ENCODE peak calls at places on chromosomes 6 and 20, in six cellular contexts. Y is stomach, D is HFF-Myc, U is left lung, Z is heart right ventricle, E is fibroblast of pulmonary artery. W is an unnamed sample.

GRCh38 chr6:134724653-134725340 is 225.1 kb downstream of the ALDH8A1 start:
- DNase-seq in Y (no peak), D (peak; percentile 54), U (no peak), Z (peak; percentile 22), E (peak; percentile 24), W (no peak)

GRCh38 chr20:59936409-59936808 is 3.0 kb upstream of the SYCP2 start:
- DNase-seq in Y (no peak), D (no peak), U (no peak), Z (no peak), E (no peak), W (no peak)

GRCh38 chr20:10647471-10647870 is 26.3 kb downstream of the JAG1 start:
- DNase-seq in Y (no peak), D (no peak), U (no peak), Z (no peak), E (no peak), W (no peak)

GRCh38 chr6:115891111-115891669 is 169.5 kb downstream of the FRK start:
- DNase-seq in Y (no peak), D (peak; percentile 12), U (no peak), Z (no peak), E (peak; percentile 4), W (peak; percentile 65)

GRCh38 chr6:81614292-81614691 is 138.2 kb downstream of the TENT5A start:
- DNase-seq in Y (peak; percentile 27), D (no peak), U (no peak), Z (no peak), E (peak; percentile 65), W (peak; percentile 42)

GRCh38 chr20:41081276-41081814 is 52.7 kb downstream of the TOP1 start:
- DNase-seq in Y (no peak), D (no peak), U (no peak), Z (no peak), E (no peak), W (peak; percentile 51)

GRCh38 chr6:16527691-16528090 is 233.6 kb downstream of the ATXN1 start:
- DNase-seq in Y (no peak), D (no peak), U (no peak), Z (no peak), E (no peak), W (no peak)

GRCh38 chr6:28589952-28590340 is 64.3 kb downstream of the GPX5 start:
- DNase-seq in Y (no peak), D (no peak), U (no peak), Z (no peak), E (no peak), W (no peak)

GRCh38 chr20:54122189-54122588 is 51.6 kb downstream of the CYP24A1 start:
- DNase-seq in Y (no peak), D (no peak), U (no peak), Z (no peak), E (peak; percentile 50), W (peak; percentile 47)

GRCh38 chr6:165847407-165848098 is 184.5 kb upstream of the PDE10A start:
- DNase-seq in Y (peak; percentile 60), D (no peak), U (no peak), Z (no peak), E (peak; percentile 90), W (peak; percentile 56)

GRCh38 chr6:33717857-33718552 is 6.5 kb upstream of the UQCC2 start:
- DNase-seq in Y (peak; percentile 66), D (no peak), U (no peak), Z (no peak), E (no peak), W (no peak)

GRCh38 chr6:166957087-166957804 is 896 bp upstream of the RNASET2 start:
- DNase-seq in Y (peak; percentile 61), D (no peak), U (peak; percentile 70), Z (peak; percentile 67), E (no peak), W (no peak)

GRCh38 chr6:76026101-76026500 is 46.4 kb downstream of the IMPG1 start:
- DNase-seq in Y (no peak), D (peak; percentile 1), U (no peak), Z (no peak), E (peak; percentile 5), W (peak; percentile 2)

GRCh38 chr6:168675933-168676551 is 235.1 kb downstream of the SMOC2 start:
- DNase-seq in Y (no peak), D (no peak), U (no peak), Z (no peak), E (no peak), W (no peak)

GRCh38 chr6:130896249-130896648 is 69.0 kb downstream of the SMLR1 start:
- DNase-seq in Y (no peak), D (no peak), U (no peak), Z (no peak), E (no peak), W (peak; percentile 41)

GRCh38 chr6:143241110-143241509 is 180.4 kb downstream of the AIG1 start:
- DNase-seq in Y (no peak), D (no peak), U (no peak), Z (no peak), E (no peak), W (peak; percentile 62)

GRCh38 chr20:967796-968742 is 34.0 kb downstream of the RSPO4 start:
- DNase-seq in Y (no peak), D (no peak), U (no peak), Z (no peak), E (peak; percentile 48), W (peak; percentile 56)

GRCh38 chr6:80250391-80250997 is 144.0 kb downstream of the BCKDHB start:
- DNase-seq in Y (no peak), D (no peak), U (no peak), Z (no peak), E (peak; percentile 22), W (peak; percentile 1)

GRCh38 chr20:25252686-25253421 is 5.0 kb downstream of the PYGB start:
- DNase-seq in Y (no peak), D (no peak), U (no peak), Z (no peak), E (no peak), W (no peak)

GRCh38 chr6:158529629-158530028 is 30.3 kb upstream of the TMEM181 start:
- DNase-seq in Y (no peak), D (no peak), U (no peak), Z (no peak), E (no peak), W (no peak)

GRCh38 chr6:89928604-89929003 is 34.3 kb downstream of the GJA10 start:
- DNase-seq in Y (no peak), D (no peak), U (no peak), Z (no peak), E (peak; percentile 44), W (peak; percentile 59)

GRCh38 chr6:136979206-136979605 is 57.1 kb downstream of the SLC35D3 start:
- DNase-seq in Y (no peak), D (no peak), U (no peak), Z (no peak), E (no peak), W (no peak)

GRCh38 chr6:133632906-133633305 is 256.0 kb upstream of the TCF21 start:
- DNase-seq in Y (no peak), D (no peak), U (no peak), Z (no peak), E (no peak), W (no peak)

GRCh38 chr6:170393807-170394399 is 87.3 kb downstream of the FAM120B start:
- DNase-seq in Y (no peak), D (no peak), U (no peak), Z (no peak), E (no peak), W (peak; percentile 32)

GRCh38 chr6:1970151-1970561 is 275.2 kb downstream of the GMDS start:
- DNase-seq in Y (no peak), D (no peak), U (no peak), Z (no peak), E (no peak), W (no peak)

GRCh38 chr6:105794263-105794662 is 291.9 kb upstream of the PRDM1 start:
- DNase-seq in Y (peak; percentile 66), D (no peak), U (peak; percentile 77), Z (peak; percentile 35), E (no peak), W (no peak)

DNA sequence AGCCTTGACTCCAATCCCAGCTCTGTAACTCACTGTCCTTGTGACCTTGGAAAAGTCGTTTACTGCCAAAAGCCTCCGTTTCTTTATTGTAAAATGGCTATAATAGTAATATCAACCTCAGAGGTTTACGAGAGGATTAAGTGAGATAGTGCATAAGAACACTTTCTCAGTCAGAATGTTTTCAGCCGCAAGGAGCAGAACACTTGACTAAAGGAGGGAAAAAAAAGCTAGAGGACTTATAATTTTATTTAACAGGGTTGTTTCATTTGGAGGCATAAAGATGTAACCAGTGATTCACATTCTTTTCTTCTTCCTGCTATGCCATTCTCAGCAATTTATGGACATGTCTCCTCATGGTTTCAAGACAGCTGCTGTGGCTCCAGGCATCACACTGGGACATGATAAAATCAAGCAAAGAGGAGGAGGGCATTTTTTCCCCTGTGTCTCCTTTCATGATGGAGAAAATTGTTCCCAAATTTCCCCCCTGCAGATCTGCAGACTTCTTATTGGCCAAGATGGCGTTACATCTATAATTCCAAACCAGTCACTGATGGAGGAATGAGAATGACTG is 143.0 kb upstream of the PTPN1 start:
- DNase-seq in Y (no peak), D (no peak), U (no peak), Z (no peak), E (no peak), W (no peak)
- H3K4me3 ChIP-seq in Y (no peak overlapping the region), D (no peak overlapping the region), U (no peak overlapping the region), Z (no peak overlapping the region), E (no peak overlapping the region), W (no peak overlapping the region)

DNA sequence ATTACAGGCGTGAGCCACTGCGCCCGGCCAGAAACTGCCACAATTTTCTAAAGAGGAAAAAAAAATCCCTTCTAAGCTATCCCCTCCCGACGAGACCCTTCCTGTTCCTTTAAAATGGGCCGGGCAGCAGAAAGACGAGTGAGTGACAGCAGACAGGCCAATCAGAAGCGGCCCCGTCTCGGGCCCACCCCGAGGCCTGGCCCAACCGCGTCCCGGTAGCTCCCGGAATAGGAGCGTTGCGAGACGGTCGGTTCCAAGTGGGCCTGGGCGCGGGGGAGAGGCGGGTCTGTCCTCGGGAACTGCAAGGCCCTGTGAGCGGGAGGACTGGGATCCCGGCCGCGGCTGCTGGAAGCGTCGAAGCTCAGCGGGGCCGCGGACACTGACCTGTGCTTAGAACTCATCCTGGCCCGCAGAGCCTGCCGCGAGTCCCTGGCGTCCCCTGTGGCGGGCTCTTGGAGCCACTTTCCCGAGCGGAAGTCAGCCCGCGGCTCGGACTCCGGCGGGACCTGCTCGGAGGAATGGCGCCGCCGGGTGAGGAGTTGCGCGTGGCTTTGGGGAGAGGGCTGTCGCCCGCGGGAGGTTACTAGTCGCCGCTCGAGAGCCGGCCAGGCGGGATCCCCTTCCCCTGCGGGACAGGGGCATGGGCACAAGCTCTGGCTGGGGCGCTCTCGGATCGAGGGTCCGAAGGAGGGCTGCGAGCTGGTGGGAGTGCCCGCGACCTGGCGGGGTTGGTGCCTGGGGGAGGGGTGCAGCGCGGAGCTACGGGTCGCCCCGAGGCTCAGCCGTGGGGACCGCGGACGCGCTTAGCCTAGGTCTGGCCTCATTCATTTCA is at the start of the genes MROH8 and RPN2:
- DNase-seq in Y (peak; percentile 99), D (peak; percentile 89), U (peak; percentile 98), Z (peak; percentile 98), E (peak; percentile 98), W (peak; percentile 99)
- TF ChIP-seq CTCF in Y (no peak), D (no peak), U (no peak), Z (no peak), E (no peak), W (no peak)

DNA sequence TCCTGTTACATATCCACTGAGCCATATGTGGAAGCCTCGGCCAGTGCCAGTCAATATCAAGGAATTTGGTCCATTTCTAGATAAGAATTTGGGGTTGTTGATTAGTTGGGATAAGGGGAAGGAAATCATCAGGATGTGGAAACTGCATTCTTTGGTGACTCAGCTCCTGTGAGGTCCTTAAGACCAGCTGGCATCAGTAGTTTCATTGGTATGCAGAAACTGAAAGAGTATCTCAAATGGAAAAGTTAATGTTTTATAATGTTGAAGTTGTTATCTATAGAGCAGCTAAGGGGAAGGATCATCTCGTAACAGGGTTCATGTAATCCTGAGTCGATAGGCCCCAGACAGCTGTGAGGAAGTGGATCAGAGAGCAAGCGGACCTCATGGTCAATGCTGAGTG is 87.9 kb upstream of the PRND start:
- DNase-seq in Y (no peak), D (peak; percentile 48), U (no peak), Z (no peak), E (peak; percentile 84), W (peak; percentile 80)
- H3K4me3 ChIP-seq in Y (no peak overlapping the region), D (no peak overlapping the region), U (no peak overlapping the region), Z (no peak overlapping the region), E (no peak overlapping the region), W (no peak overlapping the region)

GRCh38 chr6:5116243-5116991 is 31.3 kb downstream of the PPP1R3G start:
- DNase-seq in Y (no peak), D (no peak), U (no peak), Z (no peak), E (no peak), W (no peak)
- TF ChIP-seq CTCF in Y (no peak), D (no peak), U (no peak), Z (no peak), E (no peak), W (no peak)